ENCODE peak calls at places on chromosome 5, in nine cellular contexts. I is posterior cingulate gyrus; G is HuH-7; U is activated CD4-positive, alpha-beta T cell treated with anti-CD3 and anti-CD28 coated beads, Interleukin-2, amount 50 U/mL, for 1 hour; Y is HL-60; C is HuH-7.5; L is lower lobe of right lung; T is SIG-M5; M is T-helper 2 cell. Q is an unnamed sample.

GRCh38 chr5:1414311-1415058 is 30.8 kb downstream of the SLC6A3 start:
- DNase-seq in G (no peak), T (no peak), C (no peak), M (no peak), L (peak), U (no peak), Y (no peak), I (peak), Q (no peak)

GRCh38 chr5:14675865-14676300 is 11.4 kb downstream of the OTULIN start:
- DNase-seq in I (no peak), M (peak), L (no peak), G (no peak), C (no peak), Y (peak), T (peak), U (no peak), Q (no peak)

GRCh38 chr5:128905225-128906110 is 59.8 kb upstream of the SLC27A6 start:
- DNase-seq in U (peak), T (no peak), I (no peak), G (peak), L (no peak), Y (peak), M (peak), C (peak), Q (no peak)

GRCh38 chr5:141360685-141361084 is 891 bp downstream of the PCDHGB2 start:
- DNase-seq in L (no peak), C (no peak), I (no peak), G (no peak), M (no peak), Y (no peak), T (no peak), U (no peak), Q (no peak)

GRCh38 chr5:134432677-134433359 is 21.1 kb upstream of the CDKN2AIPNL start:
- DNase-seq in C (no peak), T (no peak), Y (no peak), I (peak), G (no peak), L (no peak), M (no peak), U (no peak), Q (no peak)

GRCh38 chr5:115543365-115543700 is 1.2 kb downstream of the FEM1C start:
- DNase-seq in L (no peak), U (no peak), T (no peak), M (peak), Y (no peak), C (no peak), G (peak), I (no peak), Q (no peak)

GRCh38 chr5:1004598-1005361 is 3.8 kb upstream of the NKD2 start:
- DNase-seq in I (peak), L (peak), C (no peak), T (no peak), U (peak), Y (peak), G (peak), M (peak), Q (peak)

GRCh38 chr5:74326571-74327338 is 313.8 kb downstream of the ENC1 start:
- DNase-seq in C (no peak), U (peak), T (no peak), M (peak), L (no peak), G (no peak), Y (peak), I (no peak), Q (peak)

GRCh38 chr5:137761020-137761516 is 6.9 kb upstream of the HNRNPA0 start:
- DNase-seq in L (no peak), Y (no peak), U (no peak), M (no peak), T (no peak), G (no peak), I (no peak), C (no peak), Q (no peak)

GRCh38 chr5:95114305-95114704 is 170.6 kb downstream of the MCTP1 start:
- DNase-seq in T (no peak), I (no peak), M (no peak), C (no peak), Y (no peak), L (no peak), U (no peak), G (no peak), Q (no peak)

GRCh38 chr5:83714780-83715179 is 5.9 kb downstream of the HAPLN1 start:
- DNase-seq in M (no peak), T (no peak), L (no peak), C (no peak), G (no peak), U (no peak), Y (no peak), I (no peak), Q (no peak)

GRCh38 chr5:72816297-72817075 is at the start of gene TNPO1:
- DNase-seq in T (no peak), G (peak), L (peak), I (peak), Y (peak), C (peak), M (peak), U (peak), Q (peak)

GRCh38 chr5:142011572-142012185 is 1.1 kb downstream of the GNPDA1 start:
- DNase-seq in I (no peak), L (no peak), C (no peak), M (no peak), U (no peak), G (no peak), T (no peak), Y (no peak), Q (no peak)

GRCh38 chr5:95884021-95884333 is 61.5 kb upstream of the GLRX start:
- DNase-seq in I (no peak), M (no peak), U (no peak), C (no peak), T (no peak), L (no peak), G (no peak), Y (no peak), Q (no peak)

GRCh38 chr5:14778789-14779070 is 92.8 kb downstream of the ANKH start:
- DNase-seq in I (peak), T (no peak), U (no peak), M (no peak), G (no peak), C (no peak), L (no peak), Y (no peak), Q (no peak)

GRCh38 chr5:172446336-172447051 is 7.8 kb downstream of the SH3PXD2B start:
- DNase-seq in I (peak), Y (no peak), T (no peak), M (no peak), G (no peak), C (no peak), L (no peak), U (no peak), Q (no peak)

GRCh38 chr5:138953370-138954256 is 78.5 kb upstream of the LRRTM2 start:
- DNase-seq in C (no peak), T (no peak), L (peak), I (peak), U (no peak), Y (peak), G (no peak), M (peak), Q (no peak)

GRCh38 chr5:141403387-141403786 is 809 bp downstream of the PCDHGA9 start:
- DNase-seq in C (no peak), G (no peak), Y (no peak), L (no peak), M (no peak), U (no peak), T (no peak), I (no peak), Q (no peak)

GRCh38 chr5:107389130-107389553 is 281.6 kb downstream of the EFNA5 start:
- DNase-seq in L (no peak), Y (peak), G (no peak), I (no peak), U (no peak), C (no peak), T (no peak), M (peak), Q (no peak)

GRCh38 chr5:158534203-158534602 is 565.5 kb downstream of the EBF1 start:
- DNase-seq in T (no peak), G (no peak), Y (no peak), I (no peak), M (no peak), L (no peak), U (no peak), C (no peak), Q (no peak)

GRCh38 chr5:180523629-180524466 is 29.7 kb downstream of the CNOT6 start:
- DNase-seq in T (no peak), Y (no peak), C (no peak), M (no peak), G (no peak), L (no peak), U (no peak), I (no peak), Q (no peak)

GRCh38 chr5:107401470-107402085 is 269.2 kb downstream of the EFNA5 start:
- DNase-seq in U (no peak), Y (no peak), C (no peak), M (no peak), I (no peak), G (no peak), T (no peak), L (no peak), Q (no peak)

GRCh38 chr5:166505086-166505485 is 1786.4 kb upstream of the WWC1 start:
- DNase-seq in I (no peak), Y (no peak), C (no peak), T (no peak), L (no peak), U (no peak), G (no peak), M (no peak), Q (no peak)

GRCh38 chr5:1887400-1888360 is 5.0 kb upstream of the IRX4 start:
- DNase-seq in C (no peak), I (peak), U (no peak), M (no peak), L (peak), T (no peak), Y (no peak), G (no peak), Q (no peak)

Q was measured in activated T-cell treated with anti-CD3 and anti-CD28 coated beads, Interleukin-2, amount 50 U/mL, for 1 hour.